ENCODE peak calls at places on chromosomes 7 and 10, in four cellular contexts. B, L, A and P are unnamed samples.

GRCh38 chr7:36192050-36192824 is 39.2 kb downstream of the EEPD1 start:
- DNase-seq in B (no peak), L (no peak), A (no peak), P (no peak)

GRCh38 chr10:101848894-101849351 is 5.3 kb upstream of the KCNIP2 start:
- DNase-seq in B (no peak), L (no peak), A (no peak), P (no peak)

GRCh38 chr7:79785556-79785955 is 332.1 kb upstream of the MAGI2 start:
- DNase-seq in B (no peak), L (no peak), A (no peak), P (no peak)

GRCh38 chr7:80392229-80393169 is 119.4 kb downstream of the GNAT3 start:
- DNase-seq in B (peak; percentile 7), L (no peak), A (peak; percentile 17), P (no peak)

GRCh38 chr10:116733566-116733965 is 8.8 kb downstream of the HSPA12A start:
- DNase-seq in B (no peak), L (no peak), A (no peak), P (no peak)

GRCh38 chr7:2210551-2211258 is 22.0 kb downstream of the MAD1L1 start:
- DNase-seq in B (no peak), L (no peak), A (no peak), P (no peak)

GRCh38 chr10:50614444-50615137 is 9.2 kb downstream of the SGMS1 start:
- DNase-seq in B (peak; percentile 37), L (peak; percentile 65), A (peak; percentile 53), P (no peak)

GRCh38 chr10:34475222-34475621 is 339.9 kb downstream of the PARD3 start:
- DNase-seq in B (no peak), L (no peak), A (no peak), P (no peak)

GRCh38 chr10:132632091-132632561 is 94.5 kb downstream of the INPP5A start:
- DNase-seq in B (no peak), L (no peak), A (no peak), P (no peak)

GRCh38 chr10:86671419-86671818 is 3.1 kb downstream of the LDB3 start:
- DNase-seq in B (no peak), L (no peak), A (no peak), P (no peak)

GRCh38 chr7:1539346-1540321 is 9.1 kb downstream of the MAFK start:
- DNase-seq in B (no peak), L (no peak), A (no peak), P (no peak)

GRCh38 chr10:128001886-128002285 is 95.0 kb downstream of the PTPRE start:
- DNase-seq in B (no peak), L (no peak), A (no peak), P (no peak)

GRCh38 chr10:17951868-17952371 is at the start of gene SLC39A12:
- DNase-seq in B (no peak), L (no peak), A (no peak), P (no peak)

GRCh38 chr10:44325157-44325556 is 59.7 kb downstream of the CXCL12 start:
- DNase-seq in B (no peak), L (no peak), A (peak; percentile 81), P (no peak)

GRCh38 chr7:154931906-154932305 is 71.0 kb downstream of the PAXIP1 start:
- DNase-seq in B (no peak), L (no peak), A (no peak), P (no peak)

GRCh38 chr7:116500071-116500853 is 724 bp downstream of the CAV2 start:
- DNase-seq in B (no peak), L (peak; percentile 37), A (no peak), P (no peak)

GRCh38 chr7:117993377-117994003 is 120.2 kb upstream of the CTTNBP2 start:
- DNase-seq in B (peak; percentile 59), L (peak; percentile 61), A (peak; percentile 18), P (peak; percentile 36)

GRCh38 chr10:27297848-27298524 is 57.4 kb upstream of the ACBD5 start:
- DNase-seq in B (no peak), L (no peak), A (no peak), P (no peak)
- TF ChIP-seq FOSL1 in B (no peak), L (no peak), A (no peak), P (no peak)

GRCh38 chr7:99002827-99003212 is 124.5 kb downstream of the TRRAP start:
- DNase-seq in B (no peak), L (no peak), A (no peak), P (no peak)

GRCh38 chr7:99003419-99003818 is 125.1 kb downstream of the TRRAP start:
- DNase-seq in B (no peak), L (no peak), A (no peak), P (no peak)

GRCh38 chr7:99001482-99002145 is 123.3 kb downstream of the TRRAP start:
- DNase-seq in B (no peak), L (no peak), A (no peak), P (no peak)

GRCh38 chr7:99000904-99001442 is 122.6 kb downstream of the TRRAP start:
- DNase-seq in B (no peak), L (no peak), A (no peak), P (no peak)

DNA sequence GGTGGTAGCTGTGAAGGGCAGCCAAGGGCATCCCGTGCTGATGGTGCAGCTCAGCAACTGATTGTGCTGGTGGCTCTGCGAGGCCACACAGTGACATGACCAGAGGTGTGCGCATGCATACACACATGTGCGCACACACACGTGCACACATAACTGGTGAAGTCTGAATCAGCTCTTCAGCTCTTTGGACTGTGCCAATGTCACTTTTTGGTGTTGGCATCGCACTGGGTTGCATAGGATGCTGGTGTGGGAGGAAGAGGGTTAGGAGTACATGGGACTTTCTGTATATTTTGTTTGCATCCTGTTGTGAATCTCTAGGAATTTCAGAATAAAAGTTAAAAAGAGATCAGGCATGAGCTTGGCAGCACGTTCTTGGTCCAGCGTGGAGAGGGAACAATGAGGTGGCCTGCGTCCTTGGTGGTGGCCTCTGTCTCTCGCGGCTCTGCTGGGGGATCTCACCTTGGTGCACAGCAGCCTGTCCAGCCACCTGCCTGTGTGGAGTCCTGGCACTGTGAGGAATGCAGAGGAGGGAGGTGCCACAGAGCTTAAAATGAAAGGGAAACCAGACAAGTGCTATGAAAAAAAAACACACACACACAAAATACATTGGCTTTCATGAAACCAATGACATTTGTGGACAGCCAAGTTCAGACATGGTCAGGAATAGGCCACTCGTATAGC is 124.0 kb downstream of the TRRAP start:
- DNase-seq in B (no peak), L (no peak), A (no peak), P (no peak)
- TF ChIP-seq SP1 in B (no peak), L (no peak), A (no peak), P (no peak)

GRCh38 chr7:105161366-105161765 is 147.4 kb downstream of the KMT2E start:
- DNase-seq in B (no peak), L (no peak), A (no peak), P (no peak)

GRCh38 chr7:105154084-105154483 is 140.1 kb downstream of the KMT2E start:
- DNase-seq in B (no peak), L (no peak), A (no peak), P (no peak)

GRCh38 chr7:105157278-105157677 is 143.3 kb downstream of the KMT2E start:
- DNase-seq in B (no peak), L (no peak), A (no peak), P (no peak)

GRCh38 chr7:105153531-105153930 is 139.5 kb downstream of the KMT2E start:
- DNase-seq in B (no peak), L (no peak), A (no peak), P (no peak)

DNA sequence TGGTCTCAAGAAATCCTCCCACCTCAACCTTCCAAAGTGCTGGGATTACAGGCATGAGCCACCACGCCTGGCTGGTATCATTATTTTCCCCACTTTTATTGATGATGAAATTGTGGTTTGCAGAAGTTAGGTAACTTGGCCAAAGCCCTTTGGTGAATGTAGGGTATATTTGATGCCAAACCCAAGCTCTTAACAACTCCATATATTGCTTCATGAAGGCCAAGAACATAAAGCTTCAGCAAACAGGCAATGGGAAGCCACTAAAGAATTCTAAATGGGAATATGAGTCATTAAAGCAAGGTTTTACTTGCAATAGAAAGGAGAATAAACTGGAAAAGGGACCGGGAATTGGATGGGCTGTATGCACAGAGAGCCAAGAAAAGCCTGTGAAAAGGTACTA is 142.7 kb downstream of the KMT2E start:
- DNase-seq in B (no peak), L (no peak), A (no peak), P (no peak)
- TF ChIP-seq FOSL1 in B (no peak), L (no peak), A (no peak), P (no peak)

GRCh38 chr10:124903119-124903518 is 38.8 kb upstream of the ZRANB1 start:
- DNase-seq in B (no peak), L (no peak), A (no peak), P (no peak)
- TF ChIP-seq SP1 in B (no peak), L (no peak), A (no peak), P (no peak)

GRCh38 chr7:21867816-21868646 is 77.7 kb downstream of the CDCA7L start:
- DNase-seq in B (no peak), L (no peak), A (no peak), P (no peak)
- TF ChIP-seq FOSL1 in B (no peak), L (no peak), A (no peak), P (no peak)

GRCh38 chr10:58544135-58544534 is 31.5 kb downstream of the BICC1 start:
- DNase-seq in B (no peak), L (no peak), A (no peak), P (no peak)
- TF ChIP-seq SP1 in B (no peak), L (no peak), A (no peak), P (no peak)